ENCODE peak calls at places on chromosomes 16 and 17, in six cellular contexts. C is tibial nerve, F is tibial artery, Q is Peyer's patch, O is DND-41, P is lung. N is an unnamed sample.

GRCh38 chr17:50212121-50212843 is 10.9 kb upstream of the COL1A1 start:
- DNase-seq in F (no peak), P (no peak), Q (no peak), O (no peak), C (peak), N (no peak)

GRCh38 chr16:85114909-85115567 is 2.8 kb upstream of the CIBAR2 start:
- DNase-seq in P (peak), O (peak), C (peak), F (peak), Q (peak), N (peak)

GRCh38 chr16:25033852-25034251 is 18.7 kb upstream of the ARHGAP17 start:
- DNase-seq in Q (no peak), P (peak), O (no peak), F (no peak), C (no peak), N (no peak)

GRCh38 chr17:65345261-65346060 is 208.3 kb downstream of the RGS9 start:
- DNase-seq in P (no peak), C (no peak), F (no peak), Q (no peak), O (no peak), N (no peak)

GRCh38 chr17:59756236-59756818 is 48.9 kb downstream of the VMP1 start:
- DNase-seq in Q (no peak), O (no peak), C (no peak), P (no peak), F (no peak), N (no peak)

GRCh38 chr16:65005696-65006095 is 116.2 kb downstream of the CDH11 start:
- DNase-seq in Q (no peak), F (no peak), O (no peak), C (no peak), P (no peak), N (no peak)

GRCh38 chr16:1123525-1124230 is 27.6 kb upstream of the C1QTNF8 start:
- DNase-seq in C (no peak), F (no peak), Q (no peak), P (no peak), O (no peak), N (no peak)

GRCh38 chr16:7508656-7509055 is 176.0 kb downstream of the RBFOX1 start:
- DNase-seq in Q (no peak), F (no peak), O (no peak), C (no peak), P (no peak), N (no peak)

GRCh38 chr16:81443688-81444447 is 740 bp upstream of the CMIP start:
- DNase-seq in Q (no peak), F (peak), P (no peak), O (no peak), C (no peak), N (no peak)

DNA sequence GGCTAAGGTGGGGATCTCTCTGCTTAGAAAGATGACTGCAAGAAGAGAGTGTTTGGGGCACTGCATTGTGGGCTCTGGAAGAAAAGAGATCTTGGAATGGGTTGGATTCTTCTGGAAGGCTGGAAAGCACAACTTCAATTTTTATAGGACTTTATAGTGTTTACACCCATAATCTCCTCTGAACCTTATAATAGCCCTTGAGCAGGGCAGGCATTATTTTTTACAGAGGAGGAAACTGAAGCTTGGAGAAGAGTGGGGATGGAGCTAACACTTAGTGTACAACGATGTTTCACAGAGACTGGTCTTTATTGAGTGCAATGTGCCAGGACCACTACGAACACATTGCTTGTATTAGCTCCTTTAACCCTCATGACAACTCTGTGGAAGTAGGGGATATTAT is 10.4 kb downstream of the TNS4 start:
- DNase-seq in C (no peak), P (no peak), F (no peak), O (no peak), Q (no peak), N (no peak)
- H3K27ac ChIP-seq in C (peak), P (no peak), F (no peak), O (peak), Q (no peak), N (no peak)

DNA sequence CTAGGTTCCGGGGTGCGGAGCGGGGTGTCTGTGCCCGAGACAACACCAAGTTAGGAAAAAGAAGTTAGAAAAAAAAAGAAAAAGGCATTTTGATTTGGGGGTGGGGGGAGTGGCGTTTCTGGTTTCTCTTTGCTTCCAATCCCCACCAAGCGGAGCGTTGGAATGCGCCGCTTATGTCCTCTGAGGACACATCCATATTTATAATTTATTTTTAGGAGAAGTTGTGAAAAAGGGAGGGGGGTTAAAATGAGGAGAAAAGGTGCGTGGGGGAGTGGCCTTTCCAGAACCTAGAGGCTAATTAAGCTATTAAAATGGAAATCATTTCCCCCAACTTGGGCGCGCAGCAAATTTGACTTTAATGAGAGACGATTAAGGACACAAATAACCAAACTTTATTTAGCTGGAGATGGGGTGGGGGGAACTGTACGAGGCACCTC is 232.1 kb downstream of the MRTFB start:
- DNase-seq in C (no peak), O (no peak), Q (no peak), F (no peak), P (no peak), N (no peak)
- H3K4me3 ChIP-seq in C (peak), O (peak), Q (peak), F (peak), P (peak), N (peak)

DNA sequence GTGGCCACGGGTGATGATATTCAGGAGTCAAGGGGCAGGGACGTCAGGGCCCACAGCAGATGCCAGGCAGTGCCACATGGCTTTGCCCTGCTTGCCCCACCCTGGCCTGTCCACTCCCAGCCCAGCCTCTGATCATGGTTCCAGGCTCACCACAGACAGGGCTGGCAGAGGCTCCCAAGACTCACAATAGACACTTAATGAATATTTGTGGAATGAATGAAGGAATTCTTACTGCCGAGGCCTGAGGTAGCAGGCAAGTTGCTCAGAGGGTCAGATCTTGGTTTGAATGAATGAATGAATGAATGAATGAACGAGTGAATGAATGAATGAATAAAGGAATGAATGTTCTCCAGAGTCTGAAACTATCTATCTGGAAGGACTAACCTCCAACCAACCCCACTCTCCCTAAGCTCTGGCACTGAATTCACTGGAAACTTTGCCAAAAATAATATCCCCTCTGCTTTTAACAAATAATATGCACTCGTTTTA is 60.9 kb downstream of the RAI1 start:
- DNase-seq in C (no peak), O (no peak), P (no peak), F (no peak), Q (no peak), N (no peak)
- H3K27ac ChIP-seq in C (peak), O (no peak), P (no peak), F (no peak), Q (no peak), N (no peak)

GRCh38 chr17:2705263-2705662 is 6.3 kb downstream of the CLUH start:
- DNase-seq in C (no peak), Q (no peak), F (no peak), P (no peak), O (no peak), N (no peak)

GRCh38 chr17:2708585-2709172 is 2.9 kb downstream of the CLUH start:
- DNase-seq in O (no peak), P (no peak), F (no peak), Q (no peak), C (no peak), N (no peak)

GRCh38 chr17:2707721-2708584 is 3.6 kb downstream of the CLUH start:
- DNase-seq in Q (no peak), C (no peak), O (peak), P (no peak), F (peak), N (no peak)

GRCh38 chr17:2705888-2706795 is 5.4 kb downstream of the CLUH start:
- DNase-seq in F (no peak), P (no peak), Q (no peak), C (no peak), O (no peak), N (no peak)

DNA sequence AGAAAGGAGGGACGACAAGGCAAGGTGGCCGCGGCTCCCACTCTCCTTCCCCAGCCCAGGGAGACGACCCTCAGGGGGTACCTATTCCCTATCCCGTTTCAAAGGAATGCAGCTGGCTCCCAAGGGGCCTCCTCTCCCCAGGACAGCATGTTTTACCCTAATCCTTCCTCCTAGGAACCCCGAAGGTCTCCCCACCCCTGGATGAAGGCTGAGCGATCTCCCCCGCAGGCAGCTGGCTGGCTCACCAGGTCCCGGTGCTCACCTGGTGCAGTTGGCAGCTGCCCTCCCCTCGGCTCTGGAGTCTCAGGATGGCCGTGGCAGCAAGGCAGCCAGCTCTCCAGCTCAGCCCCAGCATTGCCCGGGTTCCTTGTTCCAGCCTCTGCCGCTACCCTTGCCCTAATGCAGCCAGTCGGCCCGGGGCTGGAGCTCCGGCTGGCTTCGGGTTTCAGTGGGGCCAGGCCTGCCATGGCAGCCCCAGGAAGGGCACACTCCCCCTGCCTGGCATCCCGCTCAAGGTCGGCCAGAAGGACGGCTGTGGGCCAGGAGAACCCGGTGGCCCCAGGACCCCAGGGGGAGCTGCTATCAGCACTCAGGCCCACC is 4.6 kb downstream of the CLUH start:
- DNase-seq in F (no peak), Q (no peak), P (no peak), O (no peak), C (no peak), N (no peak)
- H3K4me3 ChIP-seq in F (peak), Q (no peak), P (no peak), O (no peak), C (no peak), N (no peak)

GRCh38 chr17:74736423-74737298 is at the start of gene RAB37:
- DNase-seq in Q (peak), F (no peak), O (peak), P (no peak), C (no peak), N (peak)
- H3K27ac ChIP-seq in Q (peak), F (no peak), O (peak), P (peak), C (no peak), N (peak)

N was measured in naive thymus-derived CD4-positive, alpha-beta T cell.